ENCODE peak calls at places on chromosomes 6 and 20, in ten cellular contexts. K, X, M, A, F, Q, G, E, P and V are unnamed samples. For H3K4me1, the result is how much of the 10 kb centered on the place peaks cover.

GRCh38 chr20:49508435-49509199 is 26.1 kb upstream of the KCNB1 start:
- DNase-seq in K (no peak), X (no peak), M (no peak), A (no peak), F (peak), Q (peak), G (peak), E (peak), P (peak), V (peak)

GRCh38 chr6:112899541-112899940 is 552.4 kb downstream of the RFPL4B start:
- DNase-seq in K (no peak), X (no peak), M (no peak), A (no peak), F (no peak), Q (no peak), G (peak), E (no peak), P (no peak), V (no peak)

GRCh38 chr6:100554228-100554627 is 89.5 kb upstream of the SIM1 start:
- DNase-seq in K (no peak), X (no peak), M (no peak), A (no peak), F (no peak), Q (no peak), G (no peak), E (peak), P (no peak), V (no peak)

GRCh38 chr6:127939442-127940066 is 38.7 kb upstream of the THEMIS start:
- DNase-seq in K (no peak), X (no peak), M (no peak), A (no peak), F (peak), Q (no peak), G (no peak), E (no peak), P (peak), V (no peak)

GRCh38 chr6:105320766-105321165 is 82.1 kb downstream of the PREP start:
- DNase-seq in K (no peak), X (no peak), M (no peak), A (no peak), F (no peak), Q (no peak), G (no peak), E (no peak), P (no peak), V (no peak)

GRCh38 chr6:137159912-137160311 is 13.5 kb downstream of the IL22RA2 start:
- DNase-seq in K (no peak), X (no peak), M (no peak), A (no peak), F (no peak), Q (no peak), G (no peak), E (no peak), P (no peak), V (no peak)

GRCh38 chr6:141301779-141302178 is 830.9 kb upstream of the GJE1 start:
- DNase-seq in K (no peak), X (no peak), M (no peak), A (no peak), F (no peak), Q (no peak), G (no peak), E (no peak), P (no peak), V (no peak)

GRCh38 chr6:12803486-12803885 is 86.9 kb downstream of the PHACTR1 start:
- DNase-seq in K (no peak), X (no peak), M (no peak), A (no peak), F (no peak), Q (no peak), G (no peak), E (no peak), P (peak), V (no peak)

GRCh38 chr6:101543796-101544195 is 150.3 kb downstream of the GRIK2 start:
- DNase-seq in K (no peak), X (no peak), M (no peak), A (no peak), F (no peak), Q (no peak), G (no peak), E (no peak), P (no peak), V (no peak)

GRCh38 chr6:169341065-169341464 is 87.4 kb upstream of the THBS2 start:
- DNase-seq in K (no peak), X (no peak), M (no peak), A (no peak), F (no peak), Q (no peak), G (no peak), E (no peak), P (no peak), V (no peak)

GRCh38 chr20:52601295-52601971 is 370.7 kb upstream of the TSHZ2 start:
- DNase-seq in K (no peak), X (no peak), M (no peak), A (no peak), F (no peak), Q (peak), G (no peak), E (no peak), P (no peak), V (peak)

GRCh38 chr20:48326868-48327267 is 500.9 kb downstream of the PREX1 start:
- DNase-seq in K (no peak), X (no peak), M (peak), A (peak), F (no peak), Q (peak), G (no peak), E (no peak), P (no peak), V (no peak)

GRCh38 chr6:5481024-5481423 is 219.7 kb downstream of the FARS2 start:
- DNase-seq in K (no peak), X (no peak), M (no peak), A (no peak), F (no peak), Q (no peak), G (no peak), E (no peak), P (no peak), V (no peak)

GRCh38 chr6:96301781-96302180 is 219.8 kb upstream of the UFL1 start:
- DNase-seq in K (no peak), X (no peak), M (no peak), A (no peak), F (peak), Q (no peak), G (no peak), E (no peak), P (no peak), V (peak)

GRCh38 chr20:10761786-10762185 is 88.0 kb upstream of the JAG1 start:
- DNase-seq in K (no peak), X (peak), M (no peak), A (no peak), F (peak), Q (no peak), G (peak), E (no peak), P (peak), V (no peak)

GRCh38 chr20:5719861-5720401 is 30.3 kb upstream of the SHLD1 start:
- DNase-seq in K (no peak), X (no peak), M (no peak), A (no peak), F (no peak), Q (no peak), G (peak), E (no peak), P (peak), V (no peak)

GRCh38 chr6:46985943-46986342 is 56.2 kb downstream of the ADGRF1 start:
- DNase-seq in K (no peak), X (no peak), M (no peak), A (no peak), F (peak), Q (no peak), G (no peak), E (no peak), P (peak), V (no peak)

GRCh38 chr6:166104872-166105271 is 62.8 kb downstream of the TBXT start:
- DNase-seq in K (no peak), X (no peak), M (no peak), A (no peak), F (no peak), Q (no peak), G (no peak), E (no peak), P (no peak), V (no peak)

GRCh38 chr20:24978493-24978892 is 14.1 kb downstream of the APMAP start:
- DNase-seq in K (no peak), X (no peak), M (peak), A (peak), F (no peak), Q (no peak), G (no peak), E (no peak), P (no peak), V (no peak)

GRCh38 chr6:39792501-39793450 is 600 bp downstream of the DAAM2 start:
- DNase-seq in K (no peak), X (no peak), M (peak), A (peak), F (no peak), Q (no peak), G (no peak), E (no peak), P (no peak), V (no peak)

GRCh38 chr6:20084411-20084810 is 127.9 kb downstream of the MBOAT1 start:
- DNase-seq in K (no peak), X (no peak), M (no peak), A (no peak), F (no peak), Q (no peak), G (no peak), E (no peak), P (no peak), V (no peak)

GRCh38 chr6:82080767-82081166 is 166.8 kb downstream of the IBTK start:
- DNase-seq in K (no peak), X (no peak), M (no peak), A (no peak), F (no peak), Q (no peak), G (no peak), E (no peak), P (no peak), V (no peak)

GRCh38 chr6:1131285-1132079 is 180.4 kb upstream of the FOXQ1 start:
- DNase-seq in K (no peak), X (no peak), M (no peak), A (no peak), F (peak), Q (no peak), G (peak), E (peak), P (peak), V (no peak)

GRCh38 chr6:56657364-56657763 is 14.7 kb upstream of the DST start:
- DNase-seq in K (no peak), X (no peak), M (no peak), A (no peak), F (no peak), Q (no peak), G (no peak), E (no peak), P (no peak), V (no peak)

GRCh38 chr6:73085362-73085975 is 139.8 kb downstream of the KHDC1L start:
- DNase-seq in K (no peak), X (no peak), M (no peak), A (no peak), F (no peak), Q (no peak), G (peak), E (no peak), P (peak), V (no peak)

GRCh38 chr6:7887278-7887991 is 23.2 kb downstream of the TXNDC5 start:
- DNase-seq in K (no peak), X (no peak), M (no peak), A (no peak), F (no peak), Q (no peak), G (no peak), E (no peak), P (no peak), V (no peak)

GRCh38 chr20:62571667-62572344 is 70.5 kb upstream of the SLCO4A1 start:
- DNase-seq in K (no peak), X (no peak), M (no peak), A (peak), F (no peak), Q (no peak), G (no peak), E (no peak), P (no peak), V (peak)

GRCh38 chr6:96721227-96721626 is 116.0 kb downstream of the GPR63 start:
- DNase-seq in K (no peak), X (no peak), M (no peak), A (no peak), F (no peak), Q (no peak), G (no peak), E (no peak), P (no peak), V (peak)

GRCh38 chr20:45092898-45093297 is 8.0 kb downstream of the KCNS1 start:
- DNase-seq in K (no peak), X (no peak), M (no peak), A (no peak), F (no peak), Q (no peak), G (no peak), E (no peak), P (no peak), V (no peak)

GRCh38 chr20:61664741-61665320 is 400.9 kb downstream of the TAF4 start:
- DNase-seq in K (no peak), X (no peak), M (no peak), A (no peak), F (no peak), Q (no peak), G (no peak), E (no peak), P (no peak), V (no peak)

GRCh38 chr6:164216839-164217238 is 802.3 kb downstream of the QKI start:
- DNase-seq in K (no peak), X (no peak), M (no peak), A (no peak), F (no peak), Q (no peak), G (no peak), E (no peak), P (no peak), V (no peak)

GRCh38 chr6:6600865-6601264 is 12.3 kb downstream of the LY86 start:
- DNase-seq in K (no peak), X (no peak), M (no peak), A (no peak), F (no peak), Q (no peak), G (no peak), E (no peak), P (no peak), V (no peak)

GRCh38 chr6:169990095-169991030 is 238.9 kb downstream of the ERMARD start:
- DNase-seq in K (peak), X (no peak), M (peak), A (no peak), F (no peak), Q (peak), G (no peak), E (no peak), P (no peak), V (no peak)

GRCh38 chr6:89255417-89255816 is 38.3 kb upstream of the GABRR1 start:
- DNase-seq in K (no peak), X (no peak), M (no peak), A (no peak), F (no peak), Q (no peak), G (no peak), E (no peak), P (no peak), V (no peak)

GRCh38 chr6:137861550-137862337 is 5.3 kb upstream of the TNFAIP3 start:
- DNase-seq in K (no peak), X (no peak), M (no peak), A (no peak), F (peak), Q (no peak), G (no peak), E (no peak), P (no peak), V (no peak)

GRCh38 chr20:21548390-21549035 is 34.6 kb upstream of the NKX2-2 start:
- DNase-seq in K (peak), X (no peak), M (no peak), A (no peak), F (no peak), Q (no peak), G (no peak), E (no peak), P (no peak), V (no peak)

GRCh38 chr6:42320762-42321161 is 103.1 kb upstream of the MRPS10 start:
- DNase-seq in K (no peak), X (no peak), M (no peak), A (no peak), F (no peak), Q (no peak), G (no peak), E (no peak), P (peak), V (no peak)

GRCh38 chr6:147684906-147685305 is 176.4 kb downstream of the SAMD5 start:
- DNase-seq in K (no peak), X (no peak), M (no peak), A (no peak), F (no peak), Q (no peak), G (no peak), E (no peak), P (no peak), V (no peak)

DNA sequence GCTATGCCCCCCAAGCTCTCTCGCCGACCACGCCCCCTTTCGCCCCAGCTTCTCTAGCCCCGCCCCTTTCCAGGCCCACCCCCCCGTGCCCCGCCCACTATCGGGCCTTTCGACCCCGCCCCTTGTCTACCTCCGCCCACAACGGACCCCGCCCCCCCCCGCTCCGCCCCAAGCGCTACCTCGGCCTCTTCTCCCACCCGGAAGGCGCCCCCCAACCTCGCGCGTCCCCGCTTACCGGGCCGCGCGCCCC is 201 bp downstream of the ZBTB22 start:
- DNase-seq in K (no peak), X (no peak), M (peak), A (no peak), F (no peak), Q (no peak), G (no peak), E (no peak), P (no peak), V (no peak)
- H3K4me1 ChIP-seq in K (half or more), X (half or more), M (half or more), A (half or more), F (under half), Q (under half), G (under half), E (under half), P (under half), V (under half)

GRCh38 chr6:52670502-52671409 is at the start of gene TMEM14A:
- DNase-seq in K (peak), X (peak), M (peak), A (peak), F (peak), Q (peak), G (peak), E (peak), P (peak), V (peak)

GRCh38 chr6:52666523-52666922 is 4.4 kb upstream of the TMEM14A start:
- DNase-seq in K (no peak), X (no peak), M (no peak), A (no peak), F (no peak), Q (no peak), G (no peak), E (no peak), P (no peak), V (no peak)

GRCh38 chr6:52664185-52664990 is 6.5 kb upstream of the TMEM14A start:
- DNase-seq in K (peak), X (peak), M (peak), A (peak), F (peak), Q (peak), G (peak), E (peak), P (peak), V (peak)

GRCh38 chr6:52664991-52665686 is 5.8 kb upstream of the TMEM14A start:
- DNase-seq in K (no peak), X (no peak), M (no peak), A (no peak), F (no peak), Q (no peak), G (peak), E (no peak), P (no peak), V (no peak)

GRCh38 chr6:52667572-52667971 is 3.3 kb upstream of the TMEM14A start:
- DNase-seq in K (no peak), X (no peak), M (no peak), A (no peak), F (no peak), Q (no peak), G (no peak), E (no peak), P (no peak), V (no peak)
- H3K4me1 ChIP-seq in K (under half), X (under half), M (under half), A (under half), F (under half), Q (under half), G (under half), E (under half), P (under half), V (under half)

GRCh38 chr6:87909849-87910248 is 137.8 kb upstream of the SPACA1 start:
- DNase-seq in K (no peak), X (no peak), M (no peak), A (no peak), F (peak), Q (no peak), G (peak), E (no peak), P (peak), V (no peak)
- H3K4me1 ChIP-seq in K (under half), X (under half), M (under half), A (under half), F (under half), Q (under half), G (under half), E (under half), P (under half), V (under half)

GRCh38 chr6:36728289-36729168 is 30.9 kb downstream of the RAB44 start:
- DNase-seq in K (no peak), X (no peak), M (no peak), A (peak), F (no peak), Q (no peak), G (no peak), E (no peak), P (no peak), V (no peak)
- H3K4me1 ChIP-seq in K (under half), X (under half), M (under half), A (under half), F (under half), Q (under half), G (under half), E (under half), P (under half), V (under half)

GRCh38 chr6:108588586-108588985 is 27.9 kb downstream of the FOXO3 start:
- DNase-seq in K (no peak), X (no peak), M (no peak), A (peak), F (no peak), Q (no peak), G (peak), E (no peak), P (peak), V (no peak)

GRCh38 chr6:108582618-108583017 is 21.9 kb downstream of the FOXO3 start:
- DNase-seq in K (no peak), X (no peak), M (no peak), A (no peak), F (no peak), Q (no peak), G (no peak), E (no peak), P (no peak), V (no peak)

GRCh38 chr6:108587258-108588059 is 26.7 kb downstream of the FOXO3 start:
- DNase-seq in K (no peak), X (no peak), M (no peak), A (no peak), F (peak), Q (no peak), G (peak), E (peak), P (peak), V (no peak)

GRCh38 chr6:108584323-108584722 is 23.6 kb downstream of the FOXO3 start:
- DNase-seq in K (no peak), X (no peak), M (no peak), A (no peak), F (no peak), Q (no peak), G (no peak), E (no peak), P (no peak), V (no peak)

DNA sequence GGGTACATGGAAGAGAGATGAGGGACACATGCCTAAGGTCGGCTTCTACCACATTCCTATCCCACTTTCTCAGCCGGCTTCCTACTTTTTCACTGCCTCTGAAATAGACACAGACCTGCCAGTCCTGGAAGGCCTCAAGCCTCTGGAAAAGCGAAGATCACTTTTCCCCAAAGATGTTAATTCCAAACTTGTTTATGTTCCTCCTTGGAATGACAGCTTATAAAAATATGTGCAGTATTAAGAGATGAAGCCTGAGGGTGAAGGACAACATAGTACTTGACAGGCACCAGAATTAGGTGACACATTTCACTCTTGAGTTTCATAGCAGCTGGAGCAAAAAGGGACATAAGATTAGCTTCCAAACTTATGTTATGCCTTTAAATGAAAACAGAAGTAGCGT is 25.2 kb downstream of the FOXO3 start:
- DNase-seq in K (no peak), X (no peak), M (no peak), A (no peak), F (no peak), Q (no peak), G (no peak), E (no peak), P (no peak), V (no peak)
- H3K4me1 ChIP-seq in K (under half), X (half or more), M (half or more), A (half or more), F (under half), Q (under half), G (under half), E (half or more), P (half or more), V (under half)